ENCODE peak calls at places on chromosomes 6 and 20, in seven cellular contexts. A is ovary, J is A549, X is prostate gland, E is heart right ventricle, Y is fibroblast of lung, C is hepatocyte. M is an unnamed sample. For H3K4me1, the result is how much of the 10 kb centered on the place peaks cover.

GRCh38 chr6:36577298-36577697 is 16.9 kb upstream of the SRSF3 start:
- DNase-seq in C (peak), Y (peak), E (no peak), J (peak), X (peak), A (no peak), M (no peak)

GRCh38 chr6:23446394-23447001 is 679.5 kb upstream of the NRSN1 start:
- DNase-seq in X (no peak), C (peak), J (peak), E (no peak), A (no peak), Y (peak), M (no peak)

GRCh38 chr6:5143625-5144311 is 58.6 kb downstream of the PPP1R3G start:
- DNase-seq in J (peak), X (peak), C (peak), A (peak), Y (peak), E (peak), M (peak)

GRCh38 chr6:111846511-111847409 is 26.5 kb downstream of the FYN start:
- DNase-seq in C (no peak), J (no peak), A (no peak), Y (no peak), X (no peak), E (peak), M (no peak)

GRCh38 chr6:5457036-5457435 is 195.7 kb downstream of the FARS2 start:
- DNase-seq in Y (peak), A (no peak), X (peak), J (peak), E (no peak), C (no peak), M (no peak)

GRCh38 chr6:168002812-168003211 is 5.3 kb downstream of the KIF25 start:
- DNase-seq in A (no peak), C (no peak), J (no peak), E (no peak), X (no peak), Y (no peak), M (no peak)

GRCh38 chr6:148761532-148761951 is 14.7 kb downstream of the UST start:
- DNase-seq in J (no peak), E (no peak), C (no peak), A (no peak), X (no peak), Y (no peak), M (no peak)

GRCh38 chr20:33679758-33680485 is 5.7 kb upstream of the NECAB3 start:
- DNase-seq in A (peak), C (no peak), X (no peak), J (no peak), E (no peak), Y (no peak), M (no peak)

GRCh38 chr6:52221302-52221701 is 23.0 kb downstream of the IL17F start:
- DNase-seq in J (no peak), A (no peak), E (no peak), C (no peak), X (no peak), Y (peak), M (no peak)

GRCh38 chr20:13017883-13018535 is 9.2 kb downstream of the SPTLC3 start:
- DNase-seq in A (no peak), E (no peak), X (no peak), C (no peak), J (peak), Y (no peak), M (no peak)

GRCh38 chr6:43970068-43970912 is 157.0 kb downstream of the MRPL14 start:
- DNase-seq in X (no peak), A (no peak), J (no peak), C (no peak), E (no peak), Y (no peak), M (no peak)

GRCh38 chr6:167469655-167470054 is 144.8 kb downstream of the TTLL2 start:
- DNase-seq in E (peak), A (peak), Y (no peak), X (no peak), J (no peak), C (no peak), M (no peak)

GRCh38 chr20:32495949-32496348 is 89.2 kb downstream of the NOL4L start:
- DNase-seq in X (no peak), Y (no peak), A (no peak), J (no peak), C (no peak), E (no peak), M (no peak)

GRCh38 chr6:160750276-160750689 is 48.2 kb downstream of the PLG start:
- DNase-seq in X (no peak), E (no peak), A (no peak), C (peak), Y (no peak), J (peak), M (no peak)

GRCh38 chr6:79756496-79756895 is 125.4 kb downstream of the SH3BGRL2 start:
- DNase-seq in A (no peak), J (no peak), X (no peak), C (no peak), Y (peak), E (no peak), M (no peak)

GRCh38 chr20:49268600-49269365 is 9.1 kb downstream of the ZNFX1 start:
- DNase-seq in A (no peak), C (no peak), X (no peak), Y (peak), J (no peak), E (no peak), M (no peak)

GRCh38 chr6:158647501-158647900 is 2.4 kb upstream of the SYTL3 start:
- DNase-seq in J (no peak), Y (peak), E (no peak), A (no peak), X (no peak), C (no peak), M (no peak)

GRCh38 chr20:21391495-21392298 is 5.6 kb downstream of the NKX2-4 start:
- DNase-seq in C (peak), J (no peak), E (no peak), A (no peak), X (no peak), Y (no peak), M (no peak)
- H3K4me3 ChIP-seq in C (no peak), J (no peak), E (no peak), A (no peak), X (no peak), Y (no peak), M (no peak)

DNA sequence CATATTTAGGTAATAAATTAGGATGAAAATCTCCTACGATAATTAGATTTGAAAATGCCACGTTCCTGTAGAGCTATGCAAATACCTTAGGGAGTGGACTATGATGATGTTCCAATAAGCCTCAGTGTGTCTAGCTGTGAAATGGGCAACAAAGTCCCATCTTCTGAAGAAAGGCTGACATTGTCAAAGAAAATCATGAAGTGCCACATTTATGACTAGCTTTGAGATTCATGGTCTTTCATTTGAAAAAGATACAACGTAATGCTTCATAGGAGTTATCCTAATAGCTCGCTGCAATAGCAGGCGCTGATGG is 23.8 kb upstream of the BCAS1 start:
- DNase-seq in E (no peak), Y (no peak), X (no peak), C (no peak), A (no peak), J (no peak), M (no peak)
- H3K4me1 ChIP-seq in E (under half), Y (under half), X (under half), C (under half), A (under half), J (under half), M (under half)

GRCh38 chr20:39879296-39879695 is 809.7 kb downstream of the MAFB start:
- DNase-seq in J (no peak), C (no peak), A (no peak), E (no peak), Y (peak), X (no peak), M (no peak)

GRCh38 chr20:39878321-39878720 is 810.7 kb downstream of the MAFB start:
- DNase-seq in X (no peak), Y (no peak), C (no peak), J (no peak), A (no peak), E (no peak), M (no peak)

GRCh38 chr20:39878809-39879208 is 810.2 kb downstream of the MAFB start:
- DNase-seq in J (no peak), E (no peak), X (no peak), Y (peak), A (no peak), C (no peak), M (no peak)

GRCh38 chr20:39877792-39878191 is 811.2 kb downstream of the MAFB start:
- DNase-seq in Y (no peak), A (no peak), J (no peak), C (no peak), E (no peak), X (no peak), M (no peak)

GRCh38 chr20:39880890-39881289 is 808.1 kb downstream of the MAFB start:
- DNase-seq in J (peak), C (no peak), E (no peak), A (no peak), X (no peak), Y (peak), M (no peak)
- TF ChIP-seq CTCF in J (no peak), C (peak), E (no peak), A (no peak), X (no peak), Y (no peak), M (no peak)

DNA sequence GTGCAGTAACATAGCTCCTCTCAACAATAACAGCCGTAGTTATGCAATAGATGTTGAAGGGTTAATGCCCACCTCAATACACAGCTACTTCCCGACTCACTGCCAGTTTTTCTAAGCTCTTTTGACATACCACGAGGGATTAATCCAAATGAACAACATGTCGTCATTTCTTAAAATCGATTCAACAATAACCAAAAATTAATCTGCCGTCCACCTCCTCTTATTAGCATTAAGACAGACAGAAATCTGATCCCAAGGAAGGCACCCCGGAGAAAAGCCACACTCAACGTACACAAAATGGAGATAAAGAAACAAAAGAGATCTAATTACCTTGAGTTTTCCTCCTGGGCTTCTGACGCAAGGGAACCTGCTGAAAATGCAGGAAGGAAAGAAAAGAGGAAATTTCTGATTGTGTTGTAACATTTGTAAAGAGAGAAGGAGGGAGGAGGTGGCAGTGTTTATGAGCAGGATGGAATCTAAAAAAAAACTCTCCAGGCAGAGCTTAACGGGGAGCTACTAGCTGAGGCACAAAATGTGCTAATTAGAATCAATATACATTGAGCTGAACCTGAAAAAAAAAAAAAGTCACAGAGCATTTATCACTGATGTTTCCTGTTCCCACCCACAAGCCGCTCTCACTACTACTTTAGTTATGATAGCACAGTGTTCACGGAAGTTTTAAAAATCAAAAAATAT is 109.3 kb downstream of the IPCEF1 start:
- DNase-seq in A (no peak), Y (no peak), J (no peak), E (no peak), C (no peak), X (no peak), M (no peak)
- H3K4me3 ChIP-seq in A (no peak), Y (no peak), J (no peak), E (peak), C (peak), X (no peak), M (peak)

DNA sequence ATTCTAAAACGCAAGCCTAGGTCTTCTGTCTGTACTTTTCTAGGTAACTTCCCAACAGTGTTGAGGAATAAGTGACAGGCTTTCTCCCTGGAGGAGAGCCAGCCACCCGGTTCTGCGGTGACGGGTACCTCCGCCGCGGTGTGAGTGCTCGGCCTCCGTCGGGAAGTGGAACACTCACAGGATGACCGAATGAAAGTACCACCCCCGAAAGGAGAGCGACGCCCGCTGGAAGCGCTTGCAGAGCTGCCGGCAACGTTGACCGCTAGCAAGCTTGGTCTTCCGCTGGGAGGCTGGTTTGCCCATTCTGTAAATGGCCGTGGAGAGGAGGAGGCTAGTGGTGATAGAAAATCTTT is 581 bp upstream of the TMEM242 start:
- DNase-seq in E (peak), C (peak), J (peak), Y (peak), X (peak), A (peak), M (peak)
- H3K4me1 ChIP-seq in E (under half), C (under half), J (under half), Y (under half), X (under half), A (under half), M (under half)

GRCh38 chr6:137949686-137950390 is 82.8 kb downstream of the TNFAIP3 start:
- DNase-seq in Y (no peak), A (no peak), J (no peak), X (no peak), C (no peak), E (no peak), M (no peak)

GRCh38 chr6:137950581-137950980 is 83.5 kb downstream of the TNFAIP3 start:
- DNase-seq in E (no peak), C (no peak), Y (no peak), X (no peak), J (no peak), A (no peak), M (no peak)

GRCh38 chr6:137942736-137943135 is 75.7 kb downstream of the TNFAIP3 start:
- DNase-seq in A (no peak), C (no peak), X (no peak), Y (no peak), J (no peak), E (no peak), M (no peak)

DNA sequence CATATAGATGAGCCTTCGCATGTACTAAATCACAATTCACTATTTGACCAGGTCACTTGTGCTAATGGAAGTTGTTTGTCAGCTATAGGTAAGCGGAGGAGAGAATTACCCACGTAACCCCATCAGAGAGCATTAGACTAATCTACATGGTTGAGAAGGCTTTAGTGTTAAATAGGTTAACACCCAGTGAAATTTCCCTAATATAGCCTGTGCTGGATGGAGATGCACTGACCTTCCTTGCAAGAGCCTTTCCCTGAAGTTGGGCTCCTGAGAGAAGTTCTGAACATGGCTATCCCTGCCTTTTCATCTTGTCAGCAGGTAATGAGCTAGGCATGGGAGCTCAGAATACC is 78.1 kb downstream of the TNFAIP3 start:
- DNase-seq in E (no peak), J (no peak), C (no peak), A (no peak), Y (no peak), X (no peak), M (no peak)
- TF ChIP-seq CTCF in E (no peak), J (no peak), C (no peak), A (no peak), Y (no peak), X (no peak), M (no peak)

GRCh38 chr6:3571206-3571815 is 114.5 kb upstream of the SLC22A23 start:
- DNase-seq in Y (no peak), J (no peak), E (no peak), X (no peak), A (no peak), C (no peak), M (no peak)
- H3K4me3 ChIP-seq in Y (no peak), J (no peak), E (no peak), X (no peak), A (no peak), C (no peak), M (no peak)

GRCh38 chr6:7473805-7474329 is 67.6 kb upstream of the DSP start:
- DNase-seq in A (no peak), X (no peak), E (no peak), Y (no peak), J (no peak), C (no peak), M (no peak)

GRCh38 chr6:7467007-7467897 is 74.2 kb upstream of the DSP start:
- DNase-seq in J (peak), X (no peak), C (peak), Y (peak), A (no peak), E (no peak), M (peak)

GRCh38 chr6:7468382-7469081 is 72.9 kb upstream of the DSP start:
- DNase-seq in C (peak), Y (peak), E (peak), A (peak), X (no peak), J (peak), M (no peak)

GRCh38 chr6:7471171-7471570 is 70.3 kb upstream of the DSP start:
- DNase-seq in Y (no peak), C (no peak), E (no peak), J (no peak), X (no peak), A (no peak), M (no peak)

DNA sequence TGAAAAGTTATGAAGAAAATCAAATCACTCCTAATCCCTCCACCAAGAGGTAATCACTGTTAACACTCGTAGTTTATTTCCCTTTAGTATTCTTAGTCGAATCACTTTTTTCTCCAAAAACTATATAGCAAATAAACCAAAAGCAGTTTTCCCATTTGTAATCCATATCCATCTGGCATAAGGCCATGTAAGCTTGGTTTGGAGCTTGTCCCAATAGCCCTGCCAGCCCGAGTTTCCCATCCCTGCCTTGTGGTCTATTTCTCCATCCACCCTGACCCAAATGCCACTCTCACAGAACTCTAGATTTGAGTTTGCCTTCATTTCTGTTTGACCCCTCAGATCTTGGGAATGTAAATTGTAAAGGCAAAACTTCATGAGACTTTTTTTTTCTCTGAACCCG is 71.8 kb upstream of the DSP start:
- DNase-seq in X (no peak), J (no peak), C (no peak), A (no peak), Y (no peak), E (no peak), M (no peak)
- H3K4me1 ChIP-seq in X (under half), J (under half), C (under half), A (under half), Y (under half), E (under half), M (under half)

GRCh38 chr6:136438445-136438844 is 111.8 kb downstream of the MAP7 start:
- DNase-seq in E (no peak), X (no peak), A (no peak), J (no peak), C (no peak), Y (no peak), M (no peak)
- TF ChIP-seq CTCF in E (no peak), X (no peak), A (no peak), J (no peak), C (no peak), Y (no peak), M (no peak)

DNA sequence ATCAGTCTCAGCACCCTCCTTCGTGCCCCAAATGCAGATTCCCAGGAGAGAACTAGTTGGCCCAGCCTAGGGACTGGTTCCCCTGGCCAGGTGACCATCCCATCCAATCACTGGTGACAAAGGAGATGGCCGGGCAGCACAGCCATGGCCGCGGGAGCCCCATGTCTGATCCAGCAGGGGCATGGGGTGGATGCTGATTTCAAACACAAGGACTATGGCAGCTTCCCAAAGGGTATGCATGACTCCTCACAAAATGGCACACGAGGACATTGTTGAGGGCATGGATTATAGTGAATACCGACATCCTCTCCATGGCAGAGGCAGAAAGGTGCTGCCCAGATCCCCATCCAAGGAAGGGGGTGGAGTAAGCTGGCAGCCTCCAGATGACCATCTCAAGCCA is 9.9 kb upstream of the LSM14B start:
- DNase-seq in A (no peak), J (no peak), C (no peak), Y (no peak), X (no peak), E (no peak), M (no peak)
- H3K4me3 ChIP-seq in A (no peak), J (no peak), C (no peak), Y (no peak), X (no peak), E (no peak), M (no peak)